ENCODE peak calls at places on chromosome 7, in five cellular contexts. P is pancreas, B is colonic mucosa, U is right atrium auricular region, N is transverse colon. O is an unnamed sample.

GRCh38 chr7:23530355-23530754 is 1.4 kb downstream of the TRA2A start:
- DNase-seq in P (no peak), B (peak; percentile 29), U (no peak), N (no peak), O (peak; percentile 77)

GRCh38 chr7:23888958-23889357 is 178.9 kb downstream of the STK31 start:
- DNase-seq in P (no peak), B (no peak), U (no peak), N (no peak), O (no peak)

GRCh38 chr7:44764665-44765578 is 16.3 kb downstream of the ZMIZ2 start:
- DNase-seq in P (peak; percentile 64), B (no peak), U (no peak), N (no peak), O (no peak)

GRCh38 chr7:38070718-38071117 is 107.3 kb upstream of the STARD3NL start:
- DNase-seq in P (no peak), B (no peak), U (no peak), N (no peak), O (no peak)

GRCh38 chr7:5491251-5492044 is 67.8 kb upstream of the TNRC18 start:
- DNase-seq in P (no peak), B (no peak), U (no peak), N (no peak), O (no peak)

GRCh38 chr7:96962221-96962620 is 43.1 kb upstream of the DLX6 start:
- DNase-seq in P (no peak), B (no peak), U (no peak), N (no peak), O (no peak)

GRCh38 chr7:108723343-108723957 is 153.8 kb downstream of the DNAJB9 start:
- DNase-seq in P (no peak), B (no peak), U (no peak), N (no peak), O (no peak)

GRCh38 chr7:7761974-7762769 is 43.8 kb upstream of the RPA3 start:
- DNase-seq in P (no peak), B (no peak), U (no peak), N (no peak), O (no peak)

GRCh38 chr7:33771422-33771821 is 133.9 kb upstream of the BMPER start:
- DNase-seq in P (no peak), B (no peak), U (no peak), N (no peak), O (no peak)

DNA sequence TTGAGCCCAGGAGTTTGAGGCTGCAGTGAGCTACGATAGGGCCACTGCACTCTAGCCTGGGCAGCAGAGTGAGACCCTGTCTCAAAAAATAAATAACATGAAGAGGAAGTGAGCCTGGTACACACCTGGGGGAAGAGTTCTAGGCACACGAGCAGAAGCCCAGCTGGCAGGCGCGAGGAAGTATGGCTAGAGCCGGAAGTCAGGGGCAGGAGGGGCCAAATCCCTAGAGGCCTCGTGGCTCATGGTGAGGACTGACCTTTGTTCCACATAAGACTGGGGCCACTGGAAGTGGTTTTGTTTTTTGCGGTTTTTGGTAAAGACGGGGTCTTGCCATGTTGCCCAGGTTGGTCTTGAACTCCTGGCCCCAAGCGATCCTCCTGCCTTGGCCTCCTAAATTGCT is 117.6 kb downstream of the HIP1 start:
- DNase-seq in P (peak; percentile 5), B (no peak), U (no peak), N (no peak), O (no peak)
- H3K4me1 ChIP-seq in P (no peaks in the 10 kb centered on the region), B (no peaks in the 10 kb centered on the region), U (no peaks in the 10 kb centered on the region), N (no peaks in the 10 kb centered on the region), O (peaks cover 12% of the 10 kb centered on the region)

DNA sequence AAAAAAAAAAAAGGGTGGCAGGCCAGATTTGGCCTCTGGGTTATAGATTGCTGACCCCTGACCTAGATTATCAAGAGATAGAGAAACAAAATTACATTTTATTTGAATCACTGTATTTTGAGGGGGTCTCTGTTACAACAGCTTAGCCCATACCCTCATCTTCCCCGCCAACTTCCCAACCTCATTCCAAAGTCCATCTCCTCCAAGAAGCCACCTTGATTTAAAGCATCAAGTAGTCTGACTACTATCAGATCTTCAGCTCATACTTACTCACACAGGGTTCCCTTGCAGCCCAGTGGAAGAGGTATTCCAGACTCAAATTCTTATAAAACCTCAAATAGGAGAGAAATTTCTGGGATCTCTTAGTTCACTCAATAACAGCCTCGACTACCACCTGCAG is 20.4 kb downstream of the ZC3HAV1 start:
- DNase-seq in P (no peak), B (no peak), U (no peak), N (no peak), O (no peak)
- H3K4me1 ChIP-seq in P (peaks cover 4% of the 10 kb centered on the region), B (no peaks in the 10 kb centered on the region), U (no peaks in the 10 kb centered on the region), N (no peaks in the 10 kb centered on the region), O (peaks cover 4% of the 10 kb centered on the region)

GRCh38 chr7:99381664-99382075 is 7.1 kb downstream of the ARPC1B start:
- DNase-seq in P (no peak), B (no peak), U (no peak), N (no peak), O (no peak)

GRCh38 chr7:99380823-99381663 is 6.5 kb downstream of the ARPC1B start:
- DNase-seq in P (no peak), B (peak; percentile 42), U (no peak), N (peak; percentile 57), O (no peak)

GRCh38 chr7:99383203-99383602 is 8.7 kb downstream of the ARPC1B start:
- DNase-seq in P (no peak), B (no peak), U (no peak), N (no peak), O (no peak)

GRCh38 chr7:99379043-99379577 is 4.6 kb downstream of the ARPC1B start:
- DNase-seq in P (no peak), B (peak; percentile 54), U (peak; percentile 86), N (peak; percentile 61), O (peak; percentile 93)

GRCh38 chr7:99380032-99380822 is 5.7 kb downstream of the ARPC1B start:
- DNase-seq in P (no peak), B (peak; percentile 44), U (no peak), N (peak; percentile 42), O (no peak)
- H3K4me1 ChIP-seq in P (no peaks in the 10 kb centered on the region), B (peaks cover 10% of the 10 kb centered on the region), U (no peaks in the 10 kb centered on the region), N (peaks cover 9% of the 10 kb centered on the region), O (peaks cover 52% of the 10 kb centered on the region)

GRCh38 chr7:117124585-117125220 is 171.4 kb downstream of the ST7 start:
- DNase-seq in P (peak; percentile 82), B (peak; percentile 77), U (peak; percentile 88), N (peak; percentile 80), O (no peak)

GRCh38 chr7:117122536-117122935 is 169.2 kb downstream of the ST7 start:
- DNase-seq in P (no peak), B (no peak), U (no peak), N (no peak), O (no peak)

GRCh38 chr7:117126631-117127030 is 173.3 kb downstream of the ST7 start:
- DNase-seq in P (no peak), B (no peak), U (no peak), N (no peak), O (no peak)

GRCh38 chr7:117119192-117119924 is 166.1 kb downstream of the ST7 start:
- DNase-seq in P (peak; percentile 55), B (peak; percentile 88), U (peak; percentile 89), N (peak; percentile 81), O (peak; percentile 93)

GRCh38 chr7:117123311-117123926 is 170.1 kb downstream of the ST7 start:
- DNase-seq in P (no peak), B (no peak), U (no peak), N (no peak), O (no peak)
- H3K4me1 ChIP-seq in P (peaks cover 9% of the 10 kb centered on the region), B (peaks cover 6% of the 10 kb centered on the region), U (no peaks in the 10 kb centered on the region), N (peaks cover 3% of the 10 kb centered on the region), O (peaks cover 28% of the 10 kb centered on the region)

GRCh38 chr7:1944619-1945210 is 274.6 kb downstream of the ELFN1 start:
- DNase-seq in P (peak; percentile 63), B (no peak), U (no peak), N (no peak), O (no peak)

GRCh38 chr7:1945558-1945957 is 275.5 kb downstream of the ELFN1 start:
- DNase-seq in P (no peak), B (no peak), U (no peak), N (no peak), O (no peak)

GRCh38 chr7:1942704-1943294 is 272.7 kb downstream of the ELFN1 start:
- DNase-seq in P (no peak), B (no peak), U (no peak), N (no peak), O (no peak)

GRCh38 chr7:1943326-1943725 is 273.2 kb downstream of the ELFN1 start:
- DNase-seq in P (no peak), B (no peak), U (no peak), N (no peak), O (no peak)

GRCh38 chr7:1943933-1944618 is 274.0 kb downstream of the ELFN1 start:
- DNase-seq in P (peak; percentile 19), B (no peak), U (no peak), N (no peak), O (no peak)
- H3K4me1 ChIP-seq in P (no peaks in the 10 kb centered on the region), B (no peaks in the 10 kb centered on the region), U (no peaks in the 10 kb centered on the region), N (no peaks in the 10 kb centered on the region), O (peaks cover 12% of the 10 kb centered on the region)